ENCODE peak calls at places on chromosomes 5 and 9, in four cellular contexts. One of them, this sample, is unnamed.

GRCh38 chr5:6175172-6175855 is 203.0 kb downstream of the MED10 start:
- DNase-seq in HEK293T: no peak
- DNase-seq in K562: no peak
- DNase-seq in GM12878: no peak
- DNase-seq in this sample: no peak

GRCh38 chr9:113922160-113922559 is 46.1 kb downstream of the ZNF618 start:
- DNase-seq in HEK293T: no peak
- DNase-seq in K562: no peak
- DNase-seq in GM12878: no peak
- DNase-seq in this sample: no peak

GRCh38 chr9:90001756-90002155 is 396.9 kb downstream of the GADD45G start:
- DNase-seq in HEK293T: no peak
- DNase-seq in K562: no peak
- DNase-seq in GM12878: no peak
- DNase-seq in this sample: no peak

GRCh38 chr5:177447066-177447610 is 524 bp downstream of the PRR7 start:
- DNase-seq in HEK293T: peak
- DNase-seq in K562: peak
- DNase-seq in GM12878: no peak
- DNase-seq in this sample: no peak

GRCh38 chr5:75869891-75870290 is 152.7 kb upstream of the POC5 start:
- DNase-seq in HEK293T: no peak
- DNase-seq in K562: no peak
- DNase-seq in GM12878: no peak
- DNase-seq in this sample: no peak

GRCh38 chr5:97106183-97106582 is 36.2 kb downstream of the LIX1 start:
- DNase-seq in HEK293T: no peak
- DNase-seq in K562: no peak
- DNase-seq in GM12878: no peak
- DNase-seq in this sample: no peak

GRCh38 chr9:6197330-6197729 is 18.3 kb upstream of the IL33 start:
- DNase-seq in HEK293T: peak
- DNase-seq in K562: peak
- DNase-seq in GM12878: no peak
- DNase-seq in this sample: peak

GRCh38 chr5:68215888-68216736 is 556 bp downstream of the PIK3R1 start:
- DNase-seq in HEK293T: peak
- DNase-seq in K562: peak
- DNase-seq in GM12878: no peak
- DNase-seq in this sample: peak

GRCh38 chr5:32805966-32806626 is 95.0 kb downstream of the NPR3 start:
- DNase-seq in HEK293T: no peak
- DNase-seq in K562: no peak
- DNase-seq in GM12878: no peak
- DNase-seq in this sample: no peak

GRCh38 chr5:58012103-58012502 is 447.8 kb downstream of the PLK2 start:
- DNase-seq in HEK293T: no peak
- DNase-seq in K562: peak
- DNase-seq in GM12878: no peak
- DNase-seq in this sample: no peak

GRCh38 chr5:14167211-14167845 is 24.2 kb downstream of the TRIO start:
- DNase-seq in HEK293T: no peak
- DNase-seq in K562: no peak
- DNase-seq in GM12878: no peak
- DNase-seq in this sample: no peak

GRCh38 chr5:52981507-52981906 is 7.6 kb upstream of the ITGA2 start:
- DNase-seq in HEK293T: no peak
- DNase-seq in K562: no peak
- DNase-seq in GM12878: no peak
- DNase-seq in this sample: no peak

GRCh38 chr5:140114341-140115185 is 654 bp downstream of the PURA start:
- DNase-seq in HEK293T: peak
- DNase-seq in K562: peak
- DNase-seq in GM12878: no peak
- DNase-seq in this sample: no peak

GRCh38 chr9:127568971-127569818 is 42.9 kb upstream of the STXBP1 start:
- DNase-seq in HEK293T: peak
- DNase-seq in K562: peak
- DNase-seq in GM12878: no peak
- DNase-seq in this sample: peak

GRCh38 chr5:38756068-38756467 is 89.7 kb upstream of the OSMR start:
- DNase-seq in HEK293T: no peak
- DNase-seq in K562: no peak
- DNase-seq in GM12878: no peak
- DNase-seq in this sample: no peak

GRCh38 chr9:83423815-83424707 is 114.1 kb downstream of the FRMD3 start:
- DNase-seq in HEK293T: no peak
- DNase-seq in K562: peak
- DNase-seq in GM12878: no peak
- DNase-seq in this sample: peak

GRCh38 chr5:122101636-122102285 is 23.7 kb upstream of the LOX start:
- DNase-seq in HEK293T: peak
- DNase-seq in K562: peak
- DNase-seq in GM12878: no peak
- DNase-seq in this sample: peak

GRCh38 chr5:122097391-122097790 is 19.3 kb upstream of the LOX start:
- DNase-seq in HEK293T: no peak
- DNase-seq in K562: no peak
- DNase-seq in GM12878: no peak
- DNase-seq in this sample: no peak

GRCh38 chr5:122095158-122095557 is 17.1 kb upstream of the LOX start:
- DNase-seq in HEK293T: no peak
- DNase-seq in K562: no peak
- DNase-seq in GM12878: no peak
- DNase-seq in this sample: no peak

GRCh38 chr5:122102825-122103224 is 24.8 kb upstream of the LOX start:
- DNase-seq in HEK293T: no peak
- DNase-seq in K562: no peak
- DNase-seq in GM12878: no peak
- DNase-seq in this sample: no peak

DNA sequence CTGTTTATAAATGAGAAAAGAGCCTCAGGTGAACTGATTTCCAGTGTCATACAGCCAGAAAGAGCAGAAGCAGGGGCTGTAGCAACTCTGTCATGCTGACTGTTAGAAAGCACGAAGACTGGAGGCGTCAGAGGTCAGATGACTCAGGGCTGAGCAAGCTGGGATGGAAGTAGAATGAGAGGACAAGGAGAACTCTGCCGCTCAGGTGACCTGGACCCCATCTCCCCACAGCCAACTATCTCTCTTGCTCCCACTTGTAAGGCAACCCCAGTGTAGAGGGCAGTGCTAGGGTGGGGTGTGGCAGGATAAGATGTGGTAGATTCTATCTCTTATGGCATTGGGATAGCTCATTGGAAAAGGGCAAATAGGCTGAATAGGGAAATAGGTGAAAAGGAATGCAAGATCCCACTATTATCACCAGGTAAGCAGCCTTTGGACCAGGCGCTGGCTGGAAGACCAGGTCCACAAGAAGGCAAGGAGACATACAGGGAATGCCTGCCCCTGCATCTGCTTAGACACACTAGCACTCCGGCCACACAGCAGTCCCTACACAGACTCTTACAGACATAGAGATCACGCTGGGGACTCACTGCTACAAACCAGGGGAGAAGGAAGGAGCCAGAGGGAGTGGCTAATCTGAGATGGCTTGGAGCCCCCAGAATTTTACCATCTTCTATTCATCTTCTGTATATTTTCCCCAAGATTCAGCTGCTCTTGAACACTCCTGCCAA is 21.2 kb upstream of the LOX start:
- DNase-seq in HEK293T: no peak
- DNase-seq in K562: peak
- DNase-seq in GM12878: no peak
- DNase-seq in this sample: no peak
- TF ChIP-seq TARDBP in HEK293T: no peak
- TF ChIP-seq TARDBP in K562: no peak
- TF ChIP-seq TARDBP in GM12878: no peak
- TF ChIP-seq TARDBP in this sample: no peak

GRCh38 chr5:54845567-54845941 is 139.8 kb downstream of the ESM1 start:
- DNase-seq in HEK293T: no peak
- DNase-seq in K562: peak
- DNase-seq in GM12878: no peak
- DNase-seq in this sample: no peak

GRCh38 chr5:54854883-54855581 is 130.4 kb downstream of the ESM1 start:
- DNase-seq in HEK293T: no peak
- DNase-seq in K562: no peak
- DNase-seq in GM12878: no peak
- DNase-seq in this sample: no peak

GRCh38 chr5:54852007-54852406 is 133.4 kb downstream of the ESM1 start:
- DNase-seq in HEK293T: no peak
- DNase-seq in K562: no peak
- DNase-seq in GM12878: no peak
- DNase-seq in this sample: no peak

GRCh38 chr5:54851449-54851848 is 133.9 kb downstream of the ESM1 start:
- DNase-seq in HEK293T: no peak
- DNase-seq in K562: no peak
- DNase-seq in GM12878: no peak
- DNase-seq in this sample: no peak
- TF ChIP-seq TARDBP in HEK293T: no peak
- TF ChIP-seq TARDBP in K562: no peak
- TF ChIP-seq TARDBP in GM12878: no peak
- TF ChIP-seq TARDBP in this sample: no peak

GRCh38 chr5:158858011-158858410 is 241.7 kb downstream of the EBF1 start:
- DNase-seq in HEK293T: no peak
- DNase-seq in K562: no peak
- DNase-seq in GM12878: no peak
- DNase-seq in this sample: no peak

GRCh38 chr5:158860706-158861105 is 239.0 kb downstream of the EBF1 start:
- DNase-seq in HEK293T: no peak
- DNase-seq in K562: no peak
- DNase-seq in GM12878: no peak
- DNase-seq in this sample: no peak

GRCh38 chr5:158857376-158857775 is 242.3 kb downstream of the EBF1 start:
- DNase-seq in HEK293T: no peak
- DNase-seq in K562: no peak
- DNase-seq in GM12878: no peak
- DNase-seq in this sample: no peak

GRCh38 chr5:158858746-158859145 is 241.0 kb downstream of the EBF1 start:
- DNase-seq in HEK293T: no peak
- DNase-seq in K562: no peak
- DNase-seq in GM12878: no peak
- DNase-seq in this sample: no peak

GRCh38 chr5:158861366-158861765 is 238.3 kb downstream of the EBF1 start:
- DNase-seq in HEK293T: no peak
- DNase-seq in K562: no peak
- DNase-seq in GM12878: no peak
- DNase-seq in this sample: no peak
- TF ChIP-seq TARDBP in HEK293T: no peak
- TF ChIP-seq TARDBP in K562: no peak
- TF ChIP-seq TARDBP in GM12878: no peak
- TF ChIP-seq TARDBP in this sample: no peak

DNA sequence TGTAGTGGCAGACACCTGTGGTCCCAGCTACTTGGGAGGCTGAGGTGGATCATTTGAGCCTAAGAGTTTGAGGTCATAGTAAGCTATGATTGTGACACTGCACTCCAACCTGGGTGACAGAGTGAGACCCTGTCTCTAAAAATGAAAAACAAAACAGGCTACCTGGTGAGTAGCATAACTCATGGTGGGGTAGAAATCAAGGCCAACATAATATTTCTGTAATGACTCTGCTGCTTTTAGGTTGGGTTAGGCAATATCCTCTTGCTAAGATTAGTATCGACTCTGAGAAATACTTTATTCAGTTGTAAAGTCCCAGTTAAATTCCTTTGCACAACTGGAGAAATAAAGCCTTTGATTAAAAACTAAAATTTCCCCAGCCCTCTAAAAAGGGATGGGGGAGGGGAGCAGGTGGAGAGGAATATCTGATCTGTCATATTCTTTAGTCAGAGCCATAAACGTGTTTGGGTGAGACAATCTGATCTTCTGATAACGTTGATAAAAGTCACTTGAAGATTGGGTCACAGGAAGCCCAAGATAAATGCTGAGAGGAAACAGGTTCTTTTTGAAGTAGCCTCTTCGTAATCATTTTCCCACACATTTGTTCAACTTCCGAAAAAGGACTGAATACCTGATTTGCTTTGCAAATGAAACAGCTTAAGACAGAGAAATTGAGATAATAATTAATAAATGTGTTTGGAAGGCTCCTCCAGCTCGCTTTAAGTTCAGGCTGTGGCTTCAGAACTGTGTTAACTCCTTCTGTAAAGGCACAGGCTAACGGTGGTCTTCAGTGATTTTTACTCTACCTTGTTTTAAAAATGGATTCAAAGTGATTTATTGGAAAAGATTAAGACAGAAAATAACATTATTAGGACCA is 15.0 kb downstream of the IL4 start:
- DNase-seq in HEK293T: no peak
- DNase-seq in K562: no peak
- DNase-seq in GM12878: no peak
- DNase-seq in this sample: no peak
- TF ChIP-seq TARDBP in HEK293T: no peak
- TF ChIP-seq TARDBP in K562: no peak
- TF ChIP-seq TARDBP in GM12878: no peak
- TF ChIP-seq TARDBP in this sample: no peak

GRCh38 chr5:107594253-107595045 is 76.3 kb downstream of the EFNA5 start:
- DNase-seq in HEK293T: no peak
- DNase-seq in K562: no peak
- DNase-seq in GM12878: no peak
- DNase-seq in this sample: no peak
- TF ChIP-seq TARDBP in HEK293T: no peak
- TF ChIP-seq TARDBP in K562: no peak
- TF ChIP-seq TARDBP in GM12878: no peak
- TF ChIP-seq TARDBP in this sample: no peak

DNA sequence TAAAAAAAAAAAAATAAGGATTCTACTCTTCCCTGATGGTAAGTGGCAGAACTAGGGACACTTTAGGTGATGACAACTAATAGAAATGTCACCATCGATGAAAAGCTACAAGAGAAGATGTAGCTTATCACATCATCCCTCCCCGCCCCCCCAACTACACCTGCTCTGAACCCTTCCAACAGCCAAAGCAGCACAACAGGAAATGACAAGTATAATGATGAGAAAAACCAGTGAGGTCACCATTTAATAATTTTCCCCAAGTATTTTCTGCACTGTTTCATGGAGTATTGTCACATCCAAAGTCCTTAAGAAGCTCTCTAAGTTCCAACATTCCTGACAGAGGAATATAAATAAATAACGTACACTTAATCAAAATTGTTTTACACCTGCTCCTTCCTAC is 221.4 kb downstream of the EFNA5 start:
- DNase-seq in HEK293T: no peak
- DNase-seq in K562: no peak
- DNase-seq in GM12878: no peak
- DNase-seq in this sample: no peak
- TF ChIP-seq TARDBP in HEK293T: no peak
- TF ChIP-seq TARDBP in K562: no peak
- TF ChIP-seq TARDBP in GM12878: no peak
- TF ChIP-seq TARDBP in this sample: no peak

GRCh38 chr9:18610956-18611355 is 137.0 kb downstream of the ADAMTSL1 start:
- DNase-seq in HEK293T: no peak
- DNase-seq in K562: no peak
- DNase-seq in GM12878: no peak
- DNase-seq in this sample: no peak
- TF ChIP-seq TARDBP in HEK293T: no peak
- TF ChIP-seq TARDBP in K562: no peak
- TF ChIP-seq TARDBP in GM12878: no peak
- TF ChIP-seq TARDBP in this sample: no peak

This sample was measured in HepG2.